ENCODE peak calls at places on chromosome 9, in eight cellular contexts. D is NT2/D1, X is neural crest cell, A is uterus, I is MCF 10A, F is NCI-H1092 treated with DMSO at 0.1 percent for 48 hours, E is colonic mucosa, J is hepatic stellate cell. Q is an unnamed sample.

GRCh38 chr9:134867917-134868750 is 12.5 kb upstream of the FCN2 start:
- DNase-seq in D (no peak), X (no peak), A (peak; percentile 6), I (no peak), F (no peak), E (no peak), J (no peak), Q (no peak)

GRCh38 chr9:5587024-5587423 is 41.9 kb upstream of the RIC1 start:
- DNase-seq in D (no peak), X (no peak), A (no peak), I (no peak), F (no peak), E (no peak), J (peak; percentile 64), Q (no peak)

GRCh38 chr9:72292874-72293607 is 72.0 kb downstream of the ZFAND5 start:
- DNase-seq in D (no peak), X (no peak), A (no peak), I (peak; percentile 89), F (no peak), E (peak; percentile 75), J (no peak), Q (no peak)

GRCh38 chr9:137434498-137435380 is 6.4 kb downstream of the ENTPD8 start:
- DNase-seq in D (no peak), X (no peak), A (no peak), I (no peak), F (no peak), E (no peak), J (no peak), Q (no peak)

GRCh38 chr9:79383096-79383495 is 188.7 kb upstream of the TLE4 start:
- DNase-seq in D (no peak), X (no peak), A (no peak), I (peak; percentile 55), F (no peak), E (no peak), J (no peak), Q (no peak)

GRCh38 chr9:123928471-123929176 is 1.3 kb downstream of the DENND1A start:
- DNase-seq in D (no peak), X (no peak), A (no peak), I (peak; percentile 22), F (no peak), E (peak; percentile 36), J (peak; percentile 26), Q (peak; percentile 54)

GRCh38 chr9:134032456-134033222 is 7.4 kb downstream of the BRD3OS start:
- DNase-seq in D (no peak), X (no peak), A (no peak), I (no peak), F (no peak), E (no peak), J (no peak), Q (no peak)

GRCh38 chr9:135087489-135087791 is at the start of gene OLFM1:
- DNase-seq in D (peak; percentile 82), X (peak; percentile 70), A (peak; percentile 78), I (no peak), F (peak; percentile 55), E (peak; percentile 76), J (peak; percentile 87), Q (peak; percentile 85)

GRCh38 chr9:127307802-127308201 is 43.2 kb downstream of the GARNL3 start:
- DNase-seq in D (no peak), X (no peak), A (no peak), I (no peak), F (no peak), E (no peak), J (no peak), Q (no peak)

GRCh38 chr9:33818167-33818831 is 1.3 kb downstream of the UBE2R2 start:
- DNase-seq in D (no peak), X (no peak), A (peak; percentile 42), I (no peak), F (no peak), E (peak; percentile 61), J (peak; percentile 26), Q (no peak)

GRCh38 chr9:134422701-134423100 is 96.4 kb downstream of the RXRA start:
- DNase-seq in D (no peak), X (no peak), A (peak; percentile 68), I (no peak), F (no peak), E (no peak), J (no peak), Q (peak; percentile 24)

GRCh38 chr9:27059907-27060306 is 49.1 kb upstream of the TEK start:
- DNase-seq in D (no peak), X (no peak), A (no peak), I (no peak), F (no peak), E (no peak), J (no peak), Q (no peak)

GRCh38 chr9:6229604-6230003 is 14.0 kb downstream of the IL33 start:
- DNase-seq in D (no peak), X (no peak), A (no peak), I (no peak), F (peak; percentile 30), E (peak; percentile 41), J (no peak), Q (no peak)

GRCh38 chr9:109145062-109145461 is 22.0 kb downstream of the FRRS1L start:
- DNase-seq in D (no peak), X (no peak), A (no peak), I (no peak), F (no peak), E (no peak), J (no peak), Q (no peak)

GRCh38 chr9:114084282-114085073 is 6.4 kb upstream of the AMBP start:
- DNase-seq in D (no peak), X (no peak), A (no peak), I (no peak), F (no peak), E (no peak), J (no peak), Q (no peak)

GRCh38 chr9:92590386-92590785 is 54.6 kb upstream of the ECM2 start:
- DNase-seq in D (no peak), X (no peak), A (peak; percentile 82), I (no peak), F (no peak), E (peak; percentile 51), J (no peak), Q (no peak)

GRCh38 chr9:131266301-131267229 is 9.7 kb downstream of the FAM78A start:
- DNase-seq in D (no peak), X (no peak), A (no peak), I (no peak), F (no peak), E (no peak), J (no peak), Q (no peak)

GRCh38 chr9:90970603-90971002 is 169.0 kb downstream of the SYK start:
- DNase-seq in D (no peak), X (no peak), A (no peak), I (peak; percentile 96), F (no peak), E (no peak), J (no peak), Q (no peak)

GRCh38 chr9:77891150-77891549 is 140.5 kb downstream of the GNAQ start:
- DNase-seq in D (no peak), X (no peak), A (no peak), I (no peak), F (no peak), E (no peak), J (no peak), Q (no peak)

GRCh38 chr9:127567898-127568617 is 44.0 kb upstream of the STXBP1 start:
- DNase-seq in D (no peak), X (no peak), A (peak; percentile 43), I (peak; percentile 27), F (no peak), E (no peak), J (no peak), Q (peak; percentile 58)

GRCh38 chr9:91192785-91193657 is 168.7 kb downstream of the AUH start:
- DNase-seq in D (peak; percentile 40), X (peak; percentile 45), A (peak; percentile 88), I (peak; percentile 99), F (peak; percentile 57), E (peak; percentile 78), J (peak; percentile 95), Q (peak; percentile 81)

GRCh38 chr9:108743426-108743825 is 112.4 kb downstream of the ACTL7B start:
- DNase-seq in D (no peak), X (no peak), A (no peak), I (no peak), F (no peak), E (no peak), J (no peak), Q (no peak)

GRCh38 chr9:123034881-123035465 is 1.5 kb downstream of the GPR21 start:
- DNase-seq in D (no peak), X (no peak), A (no peak), I (no peak), F (no peak), E (no peak), J (no peak), Q (no peak)

GRCh38 chr9:79492092-79492995 is 79.4 kb upstream of the TLE4 start:
- DNase-seq in D (no peak), X (no peak), A (no peak), I (no peak), F (no peak), E (no peak), J (no peak), Q (no peak)

GRCh38 chr9:108486791-108487190 is 369.0 kb downstream of the ACTL7B start:
- DNase-seq in D (no peak), X (no peak), A (no peak), I (no peak), F (no peak), E (no peak), J (no peak), Q (no peak)

GRCh38 chr9:134643306-134643705 is 1.7 kb downstream of the COL5A1 start:
- DNase-seq in D (no peak), X (no peak), A (peak; percentile 77), I (peak; percentile 32), F (no peak), E (no peak), J (peak; percentile 75), Q (no peak)

GRCh38 chr9:127912882-127913281 is 4.0 kb downstream of the ST6GALNAC4 start:
- DNase-seq in D (no peak), X (no peak), A (no peak), I (no peak), F (no peak), E (peak; percentile 88), J (no peak), Q (no peak)

GRCh38 chr9:928363-929042 is 48.0 kb upstream of the DMRT3 start:
- DNase-seq in D (peak; percentile 42), X (no peak), A (no peak), I (peak; percentile 39), F (no peak), E (no peak), J (no peak), Q (peak; percentile 31)

GRCh38 chr9:137387034-137387890 is 35.7 kb downstream of the EXD3 start:
- DNase-seq in D (no peak), X (no peak), A (no peak), I (no peak), F (no peak), E (no peak), J (no peak), Q (no peak)

GRCh38 chr9:92666236-92666635 is 3.7 kb downstream of the IPPK start:
- DNase-seq in D (no peak), X (no peak), A (no peak), I (no peak), F (no peak), E (no peak), J (no peak), Q (no peak)

GRCh38 chr9:20524776-20525175 is 97.5 kb downstream of the MLLT3 start:
- DNase-seq in D (peak; percentile 44), X (no peak), A (no peak), I (peak; percentile 13), F (no peak), E (peak; percentile 38), J (no peak), Q (no peak)